ENCODE peak calls at places on chromosome 18, in seven cellular contexts. K is colonic mucosa, A is dorsolateral prefrontal cortex, D is transverse colon, J is tibial nerve, F is GM23248, C is adrenal gland. E is an unnamed sample.
A peak's percentile ranks its signal among the peaks of the same experiment; 100 is the strongest.

GRCh38 chr18:7303306-7303705 is 72.4 kb downstream of the LRRC30 start:
- DNase-seq in K (no peak), A (no peak), D (no peak), J (no peak), F (peak; percentile 2), C (no peak), E (no peak)

GRCh38 chr18:59659486-59660187 is 37.6 kb downstream of the CCBE1 start:
- DNase-seq in K (no peak), A (no peak), D (no peak), J (no peak), F (peak; percentile 74), C (no peak), E (no peak)

GRCh38 chr18:57051019-57051418 is 95.9 kb upstream of the BOD1L2 start:
- DNase-seq in K (peak; percentile 51), A (no peak), D (peak; percentile 41), J (no peak), F (no peak), C (no peak), E (no peak)

GRCh38 chr18:59469463-59470180 is 110.6 kb upstream of the LMAN1 start:
- DNase-seq in K (no peak), A (no peak), D (no peak), J (no peak), F (no peak), C (no peak), E (no peak)

GRCh38 chr18:62450546-62451395 is 72.1 kb upstream of the ZCCHC2 start:
- DNase-seq in K (no peak), A (no peak), D (no peak), J (peak; percentile 19), F (peak; percentile 91), C (peak; percentile 96), E (peak; percentile 70)

GRCh38 chr18:36493349-36494281 is 196.1 kb downstream of the FHOD3 start:
- DNase-seq in K (peak; percentile 38), A (no peak), D (no peak), J (no peak), F (peak; percentile 72), C (no peak), E (no peak)

GRCh38 chr18:39935598-39935997 is 2019.4 kb upstream of the PIK3C3 start:
- DNase-seq in K (no peak), A (no peak), D (no peak), J (no peak), F (no peak), C (no peak), E (no peak)

GRCh38 chr18:2082676-2083075 is 488.6 kb downstream of the METTL4 start:
- DNase-seq in K (no peak), A (no peak), D (no peak), J (no peak), F (no peak), C (no peak), E (no peak)

GRCh38 chr18:5294113-5294617 is 1.4 kb downstream of the ZBTB14 start:
- DNase-seq in K (peak; percentile 76), A (no peak), D (peak; percentile 73), J (peak; percentile 20), F (peak; percentile 41), C (peak; percentile 55), E (no peak)

GRCh38 chr18:34342960-34343359 is 118.2 kb upstream of the NOL4 start:
- DNase-seq in K (no peak), A (no peak), D (no peak), J (no peak), F (peak; percentile 63), C (no peak), E (peak; percentile 9)

GRCh38 chr18:65725421-65726050 is 25.3 kb upstream of the CDH7 start:
- DNase-seq in K (peak; percentile 44), A (no peak), D (peak; percentile 33), J (no peak), F (no peak), C (peak; percentile 21), E (no peak)

GRCh38 chr18:70431203-70431624 is 142.4 kb downstream of the SOCS6 start:
- DNase-seq in K (no peak), A (no peak), D (no peak), J (no peak), F (peak; percentile 86), C (no peak), E (peak; percentile 25)

GRCh38 chr18:9988665-9989064 is 74.8 kb downstream of the VAPA start:
- DNase-seq in K (no peak), A (no peak), D (no peak), J (no peak), F (no peak), C (no peak), E (no peak)

GRCh38 chr18:9987931-9988330 is 74.1 kb downstream of the VAPA start:
- DNase-seq in K (no peak), A (no peak), D (no peak), J (peak; percentile 52), F (no peak), C (no peak), E (no peak)

GRCh38 chr18:9986156-9986930 is 72.5 kb downstream of the VAPA start:
- DNase-seq in K (no peak), A (no peak), D (no peak), J (no peak), F (no peak), C (no peak), E (no peak)

GRCh38 chr18:9985641-9986040 is 71.8 kb downstream of the VAPA start:
- DNase-seq in K (no peak), A (no peak), D (no peak), J (no peak), F (no peak), C (no peak), E (no peak)

DNA sequence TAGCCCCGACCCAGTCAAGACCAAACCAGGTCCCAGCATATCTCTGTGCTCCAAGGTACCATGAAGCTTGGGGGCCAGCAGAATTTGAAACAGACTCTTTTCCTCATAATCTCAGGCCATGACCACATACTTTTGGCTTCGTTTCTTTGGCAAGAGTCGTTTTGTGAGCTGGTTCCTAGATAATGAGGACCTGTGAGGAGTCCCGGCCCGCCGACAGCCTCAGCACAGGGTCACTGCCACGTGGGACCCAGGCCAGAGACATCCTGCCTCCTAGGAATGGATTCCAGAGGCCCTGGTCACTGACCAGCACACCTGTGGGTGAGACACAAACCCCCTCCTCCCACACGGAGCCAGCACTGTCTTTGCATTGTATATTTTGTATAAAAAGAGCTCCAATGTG is 73.5 kb downstream of the VAPA start:
- DNase-seq in K (no peak), A (no peak), D (no peak), J (no peak), F (no peak), C (no peak), E (no peak)
- H3K27ac ChIP-seq in K (no peak overlapping the region), A (peak overlapping the region; percentile 10), D (no peak overlapping the region), J (peak overlapping the region; percentile 59), F (no peak overlapping the region), C (peak overlapping the region; percentile 15), E (no peak overlapping the region)

DNA sequence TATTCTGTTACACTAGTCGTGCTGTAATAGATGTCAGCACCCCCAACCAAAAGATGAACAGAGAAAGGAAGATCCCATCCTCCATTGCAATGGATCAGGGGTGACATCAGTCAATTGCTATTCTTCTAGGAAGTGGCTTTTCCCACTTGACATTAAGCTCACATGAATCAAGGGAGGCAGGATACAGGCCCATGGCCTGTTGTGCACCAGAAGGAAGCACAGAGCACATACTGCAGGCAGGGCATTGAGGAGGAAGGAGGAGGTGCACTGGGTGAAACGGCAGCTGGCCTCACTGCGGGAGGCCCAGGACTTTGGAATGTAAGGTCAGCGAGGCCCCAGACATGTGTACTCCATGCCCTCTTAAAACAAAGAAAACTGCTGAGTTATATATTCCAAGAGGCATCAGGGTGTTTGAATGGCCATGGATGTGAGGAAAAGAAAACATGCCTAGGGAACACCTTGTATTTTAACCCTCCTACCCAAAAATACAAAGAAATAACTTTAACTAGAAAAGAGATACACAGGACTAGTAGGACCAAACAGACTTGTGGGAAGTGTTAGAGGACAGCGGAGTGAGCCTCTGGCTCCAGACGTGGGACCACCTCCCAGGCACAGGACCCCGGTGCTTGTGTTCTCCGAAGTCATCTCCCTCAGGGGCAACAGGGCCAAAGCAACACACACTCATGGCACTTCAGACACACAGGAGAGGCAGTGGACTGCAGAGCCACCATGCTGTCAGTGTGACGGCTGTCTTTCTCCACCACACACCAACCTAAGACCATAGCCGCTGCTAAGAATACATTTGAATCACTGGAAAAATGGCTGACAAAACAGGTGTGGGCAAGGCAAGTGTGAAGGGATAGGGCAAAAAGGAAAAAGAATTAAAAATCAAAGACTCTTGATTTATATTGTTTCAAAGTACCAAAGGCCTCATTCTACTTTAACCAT is 51.4 kb upstream of the RIOK3 start:
- DNase-seq in K (peak; percentile 51), A (no peak), D (peak; percentile 47), J (no peak), F (no peak), C (peak; percentile 19), E (no peak)
- H3K27ac ChIP-seq in K (no peak overlapping the region), A (no peak overlapping the region), D (no peak overlapping the region), J (no peak overlapping the region), F (no peak overlapping the region), C (peak overlapping the region; percentile 71), E (no peak overlapping the region)

DNA sequence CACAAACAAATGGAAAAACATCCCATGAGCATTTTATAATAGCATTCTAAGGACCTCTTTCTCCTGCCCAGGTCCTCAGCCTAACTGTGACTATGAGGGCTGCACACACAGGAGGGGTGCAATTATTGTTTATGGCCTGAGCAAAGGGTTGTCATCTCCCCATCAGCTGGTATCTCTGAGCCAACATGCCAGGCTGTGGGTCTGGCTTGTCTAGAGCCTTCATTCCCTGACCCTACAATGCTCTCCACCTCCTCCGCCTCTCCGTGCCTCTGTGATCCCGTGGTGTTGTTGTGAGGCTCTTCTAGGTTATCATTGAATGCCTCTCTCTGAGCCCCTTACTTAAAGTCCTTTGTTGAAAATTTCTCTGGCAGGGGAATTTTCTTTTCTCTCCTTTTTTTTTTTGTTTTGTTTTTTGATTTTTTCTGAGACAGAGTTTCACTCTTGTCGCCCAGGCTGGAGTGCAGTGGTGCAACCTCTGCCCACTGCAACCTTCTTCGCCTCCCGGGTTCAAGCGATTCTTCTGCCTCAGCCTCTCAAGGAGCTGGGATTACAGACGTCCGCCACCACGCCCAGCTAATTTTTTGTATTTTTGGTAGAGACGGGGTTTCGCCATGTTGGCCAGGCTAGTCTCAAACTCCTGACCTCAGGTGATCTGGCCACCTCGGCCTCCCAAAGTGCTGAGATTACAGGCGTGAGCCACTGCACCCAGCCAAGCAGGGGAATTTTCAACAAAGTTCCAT is 126.4 kb downstream of the SMAD7 start:
- DNase-seq in K (peak; percentile 6), A (no peak), D (no peak), J (no peak), F (no peak), C (no peak), E (no peak)
- H3K27ac ChIP-seq in K (no peak overlapping the region), A (no peak overlapping the region), D (no peak overlapping the region), J (no peak overlapping the region), F (peak overlapping the region; percentile 90), C (peak overlapping the region; percentile 81), E (no peak overlapping the region)

GRCh38 chr18:48933578-48934399 is 17.0 kb downstream of the SMAD7 start:
- DNase-seq in K (no peak), A (peak; percentile 79), D (no peak), J (no peak), F (peak; percentile 41), C (no peak), E (no peak)

GRCh38 chr18:48934708-48935432 is 15.9 kb downstream of the SMAD7 start:
- DNase-seq in K (no peak), A (no peak), D (peak; percentile 65), J (no peak), F (peak; percentile 57), C (peak; percentile 67), E (no peak)

GRCh38 chr18:48932822-48933510 is 17.8 kb downstream of the SMAD7 start:
- DNase-seq in K (no peak), A (no peak), D (no peak), J (peak; percentile 27), F (peak; percentile 64), C (no peak), E (no peak)

GRCh38 chr18:48934400-48934707 is 16.4 kb downstream of the SMAD7 start:
- DNase-seq in K (no peak), A (no peak), D (no peak), J (no peak), F (peak; percentile 47), C (no peak), E (no peak)

GRCh38 chr18:48935433-48935774 is 15.4 kb downstream of the SMAD7 start:
- DNase-seq in K (no peak), A (no peak), D (no peak), J (no peak), F (no peak), C (no peak), E (no peak)
- H3K27ac ChIP-seq in K (peak overlapping the region; percentile 38), A (peak overlapping the region; percentile 86), D (peak overlapping the region; percentile 88), J (peak overlapping the region; percentile 61), F (peak overlapping the region; percentile 87), C (peak overlapping the region; percentile 87), E (peak overlapping the region; percentile 85)

E was measured in RWPE1.